ENCODE peak calls at places on chromosomes 6 and 20, in five cellular contexts. One of them, this sample, is unnamed. For H3K4me1, the result is how much of the 10 kb centered on the place peaks cover.

GRCh38 chr6:85240787-85241186 is 209.1 kb upstream of the NT5E start:
- DNase-seq in pancreas: no peak
- DNase-seq in kidney: no peak
- DNase-seq in neural progenitor cell: peak
- DNase-seq in tibial nerve: no peak
- DNase-seq in this sample: no peak

GRCh38 chr6:131065112-131065823 is 2.2 kb upstream of the EPB41L2 start:
- DNase-seq in pancreas: no peak
- DNase-seq in kidney: no peak
- DNase-seq in neural progenitor cell: no peak
- DNase-seq in tibial nerve: no peak
- DNase-seq in this sample: no peak

GRCh38 chr6:104404377-104404776 is 455.3 kb downstream of the HACE1 start:
- DNase-seq in pancreas: no peak
- DNase-seq in neural progenitor cell: no peak
- DNase-seq in tibial nerve: no peak
- DNase-seq in kidney: no peak
- DNase-seq in this sample: no peak

GRCh38 chr6:38215651-38216319 is 396.3 kb downstream of the ZFAND3 start:
- DNase-seq in pancreas: no peak
- DNase-seq in neural progenitor cell: no peak
- DNase-seq in tibial nerve: no peak
- DNase-seq in kidney: no peak
- DNase-seq in this sample: no peak

GRCh38 chr20:44309763-44310663 is 989 bp downstream of the FITM2 start:
- DNase-seq in kidney: no peak
- DNase-seq in neural progenitor cell: peak
- DNase-seq in tibial nerve: no peak
- DNase-seq in pancreas: no peak
- DNase-seq in this sample: peak

GRCh38 chr20:53527196-53527595 is 66.4 kb downstream of the ZNF217 start:
- DNase-seq in pancreas: no peak
- DNase-seq in tibial nerve: no peak
- DNase-seq in neural progenitor cell: no peak
- DNase-seq in kidney: no peak
- DNase-seq in this sample: peak

GRCh38 chr20:35991142-35991771 is 22.9 kb downstream of the CNBD2 start:
- DNase-seq in tibial nerve: no peak
- DNase-seq in kidney: no peak
- DNase-seq in pancreas: no peak
- DNase-seq in neural progenitor cell: peak
- DNase-seq in this sample: no peak

GRCh38 chr6:54579011-54579410 is 267.6 kb upstream of the FAM83B start:
- DNase-seq in neural progenitor cell: peak
- DNase-seq in kidney: no peak
- DNase-seq in pancreas: no peak
- DNase-seq in tibial nerve: no peak
- DNase-seq in this sample: no peak

GRCh38 chr20:5480824-5481600 is 164.3 kb upstream of the PROKR2 start:
- DNase-seq in kidney: no peak
- DNase-seq in pancreas: no peak
- DNase-seq in neural progenitor cell: no peak
- DNase-seq in tibial nerve: no peak
- DNase-seq in this sample: no peak

GRCh38 chr20:59063358-59064213 is 21.0 kb upstream of the PRELID3B start:
- DNase-seq in kidney: no peak
- DNase-seq in neural progenitor cell: peak
- DNase-seq in tibial nerve: no peak
- DNase-seq in pancreas: no peak
- DNase-seq in this sample: peak

GRCh38 chr6:112501705-112502104 is 154.6 kb downstream of the RFPL4B start:
- DNase-seq in pancreas: no peak
- DNase-seq in neural progenitor cell: peak
- DNase-seq in tibial nerve: no peak
- DNase-seq in kidney: no peak
- DNase-seq in this sample: no peak

GRCh38 chr6:125858427-125859320 is 67.9 kb downstream of the NCOA7 start:
- DNase-seq in tibial nerve: no peak
- DNase-seq in kidney: no peak
- DNase-seq in pancreas: no peak
- DNase-seq in neural progenitor cell: peak
- DNase-seq in this sample: no peak

GRCh38 chr20:13784271-13784892 is 337 bp downstream of the ESF1 start:
- DNase-seq in kidney: no peak
- DNase-seq in neural progenitor cell: no peak
- DNase-seq in tibial nerve: no peak
- DNase-seq in pancreas: no peak
- DNase-seq in this sample: no peak

GRCh38 chr6:111013144-111013905 is 31.5 kb downstream of the RPF2 start:
- DNase-seq in kidney: no peak
- DNase-seq in tibial nerve: no peak
- DNase-seq in pancreas: no peak
- DNase-seq in neural progenitor cell: no peak
- DNase-seq in this sample: no peak

GRCh38 chr6:165049362-165049761 is 260.0 kb downstream of the C6orf118 start:
- DNase-seq in pancreas: no peak
- DNase-seq in tibial nerve: no peak
- DNase-seq in neural progenitor cell: peak
- DNase-seq in kidney: no peak
- DNase-seq in this sample: no peak

GRCh38 chr6:7378629-7379218 is 10.8 kb downstream of the CAGE1 start:
- DNase-seq in kidney: no peak
- DNase-seq in pancreas: no peak
- DNase-seq in tibial nerve: no peak
- DNase-seq in neural progenitor cell: no peak
- DNase-seq in this sample: no peak

GRCh38 chr20:33630507-33630906 is 31.6 kb upstream of the C20orf144 start:
- DNase-seq in kidney: no peak
- DNase-seq in pancreas: no peak
- DNase-seq in neural progenitor cell: no peak
- DNase-seq in tibial nerve: no peak
- DNase-seq in this sample: no peak

GRCh38 chr6:159086033-159086618 is 41.3 kb upstream of the TAGAP start:
- DNase-seq in neural progenitor cell: no peak
- DNase-seq in pancreas: no peak
- DNase-seq in kidney: no peak
- DNase-seq in tibial nerve: no peak
- DNase-seq in this sample: no peak
- H3K4me1 ChIP-seq in neural progenitor cell: under half
- H3K4me1 ChIP-seq in pancreas: under half
- H3K4me1 ChIP-seq in kidney: under half
- H3K4me1 ChIP-seq in tibial nerve: under half
- H3K4me1 ChIP-seq in this sample: under half

DNA sequence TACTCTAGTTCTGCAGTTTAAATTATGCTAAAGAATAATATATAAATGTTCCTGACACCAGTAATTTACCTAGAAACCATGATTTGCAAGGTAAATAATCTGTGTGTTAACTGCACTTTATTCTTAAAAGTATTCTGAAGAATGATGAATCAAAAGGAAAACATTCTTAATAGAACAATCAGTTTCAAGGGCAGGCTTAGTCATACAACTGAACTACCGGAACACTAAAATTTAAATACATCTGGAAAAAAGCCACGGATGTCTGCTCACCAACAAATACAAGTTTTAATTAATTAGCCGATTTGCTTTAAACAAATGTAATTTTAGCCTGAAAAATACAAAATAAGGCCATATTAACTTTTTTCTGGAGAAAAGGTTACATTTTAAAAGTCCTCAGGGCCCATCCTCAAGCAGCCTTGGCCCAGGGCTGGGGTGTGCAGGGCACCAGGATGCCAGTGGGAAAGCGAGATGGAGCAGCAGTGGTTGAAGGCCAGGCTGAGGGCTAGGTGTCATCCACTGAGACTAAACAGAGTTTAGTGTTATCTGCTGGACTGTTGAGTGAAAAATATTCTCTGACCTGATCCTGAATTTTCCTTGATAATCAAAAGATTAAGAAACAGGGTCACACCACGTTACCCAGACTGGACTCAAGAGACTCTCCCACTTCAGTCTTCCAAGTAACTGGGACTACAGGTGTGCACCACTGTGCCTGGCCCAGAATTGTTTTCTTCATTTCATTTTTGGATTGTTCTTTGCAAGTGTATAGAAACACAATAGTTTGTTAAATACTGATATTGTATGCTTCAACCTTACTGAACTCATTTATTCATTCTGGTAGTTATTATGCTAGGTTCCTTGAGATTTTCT is 88.2 kb upstream of the DST start:
- DNase-seq in kidney: no peak
- DNase-seq in pancreas: no peak
- DNase-seq in neural progenitor cell: no peak
- DNase-seq in tibial nerve: no peak
- DNase-seq in this sample: no peak
- H3K27ac ChIP-seq in kidney: no peak
- H3K27ac ChIP-seq in pancreas: no peak
- H3K27ac ChIP-seq in neural progenitor cell: no peak
- H3K27ac ChIP-seq in tibial nerve: peak
- H3K27ac ChIP-seq in this sample: peak

DNA sequence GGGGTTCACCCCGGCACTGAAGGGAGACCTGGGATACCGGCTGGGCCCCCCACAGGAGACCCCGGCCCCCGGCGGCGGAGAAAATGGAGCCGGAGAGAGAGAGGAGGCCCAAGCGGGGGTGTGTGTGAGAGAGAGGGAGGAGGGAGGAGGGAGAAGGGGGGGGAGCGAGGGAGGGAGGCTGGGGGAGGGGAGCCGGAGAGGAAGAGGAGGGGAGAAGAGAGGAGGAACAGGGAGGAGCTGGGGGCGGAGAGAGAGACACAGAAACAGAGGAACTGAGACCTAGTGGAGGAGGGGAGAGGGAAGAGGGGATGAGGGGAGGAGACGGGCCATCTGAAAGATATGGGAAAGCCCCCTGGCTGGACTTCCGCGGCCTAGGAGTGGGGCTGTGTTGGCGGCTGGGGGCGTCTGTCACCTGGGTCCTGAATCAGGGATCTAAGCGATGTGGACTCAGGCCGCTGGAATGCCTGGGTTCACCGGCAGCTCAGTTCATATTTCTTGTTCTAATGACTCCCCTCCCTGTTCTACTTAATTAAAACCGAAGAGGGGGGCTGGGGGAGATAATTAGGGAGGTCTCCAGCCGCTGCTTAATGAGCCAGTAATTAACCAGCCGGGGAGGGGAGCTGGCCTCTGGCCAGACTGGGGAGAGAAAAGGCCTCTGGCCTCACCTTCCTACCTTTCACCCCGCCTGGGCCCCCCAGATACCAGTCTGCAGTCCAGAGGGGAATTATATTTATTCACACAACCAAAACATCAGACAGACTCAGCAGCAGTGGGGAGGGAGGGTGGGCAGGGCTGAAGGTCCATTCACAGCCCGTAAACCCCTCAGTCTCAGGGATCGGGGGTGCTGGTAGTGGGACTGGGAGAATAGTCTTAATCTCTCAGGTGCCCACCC is at the start of gene PBX2:
- DNase-seq in neural progenitor cell: peak
- DNase-seq in kidney: peak
- DNase-seq in tibial nerve: peak
- DNase-seq in pancreas: peak
- DNase-seq in this sample: no peak
- H3K4me1 ChIP-seq in neural progenitor cell: under half
- H3K4me1 ChIP-seq in kidney: under half
- H3K4me1 ChIP-seq in tibial nerve: half or more
- H3K4me1 ChIP-seq in pancreas: under half
- H3K4me1 ChIP-seq in this sample: under half

DNA sequence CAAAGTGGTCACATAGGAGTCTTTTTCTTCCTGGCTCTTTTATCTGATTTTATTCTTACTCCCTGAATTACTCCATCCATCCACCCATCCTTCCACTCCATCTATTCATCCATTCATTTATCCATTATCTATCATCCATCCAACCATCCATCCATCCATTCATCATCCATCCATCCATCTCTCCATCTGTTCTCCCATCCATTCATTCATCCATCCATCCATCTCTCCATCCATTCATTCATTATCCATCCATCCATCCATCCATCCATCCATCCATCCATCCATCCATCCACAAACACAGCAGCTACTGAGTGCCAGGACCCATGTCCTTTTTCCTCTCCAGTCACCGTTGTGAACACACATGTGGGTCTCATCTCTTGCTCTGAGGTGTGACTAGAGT is 78.5 kb upstream of the NNAT start:
- DNase-seq in kidney: no peak
- DNase-seq in pancreas: no peak
- DNase-seq in neural progenitor cell: no peak
- DNase-seq in tibial nerve: no peak
- DNase-seq in this sample: no peak
- H3K27ac ChIP-seq in kidney: no peak
- H3K27ac ChIP-seq in pancreas: no peak
- H3K27ac ChIP-seq in neural progenitor cell: no peak
- H3K27ac ChIP-seq in tibial nerve: no peak
- H3K27ac ChIP-seq in this sample: no peak

GRCh38 chr6:52284460-52285173 is at the start of gene MCM3:
- DNase-seq in kidney: peak
- DNase-seq in tibial nerve: peak
- DNase-seq in pancreas: peak
- DNase-seq in neural progenitor cell: peak
- DNase-seq in this sample: peak

GRCh38 chr6:52285174-52286068 is 879 bp upstream of the MCM3 start:
- DNase-seq in tibial nerve: no peak
- DNase-seq in neural progenitor cell: peak
- DNase-seq in kidney: no peak
- DNase-seq in pancreas: no peak
- DNase-seq in this sample: no peak

GRCh38 chr6:52286798-52287432 is 2.4 kb upstream of the MCM3 start:
- DNase-seq in pancreas: peak
- DNase-seq in neural progenitor cell: peak
- DNase-seq in kidney: no peak
- DNase-seq in tibial nerve: peak
- DNase-seq in this sample: peak

GRCh38 chr6:52283111-52283510 is 1.4 kb downstream of the MCM3 start:
- DNase-seq in kidney: no peak
- DNase-seq in pancreas: no peak
- DNase-seq in tibial nerve: no peak
- DNase-seq in neural progenitor cell: no peak
- DNase-seq in this sample: no peak

DNA sequence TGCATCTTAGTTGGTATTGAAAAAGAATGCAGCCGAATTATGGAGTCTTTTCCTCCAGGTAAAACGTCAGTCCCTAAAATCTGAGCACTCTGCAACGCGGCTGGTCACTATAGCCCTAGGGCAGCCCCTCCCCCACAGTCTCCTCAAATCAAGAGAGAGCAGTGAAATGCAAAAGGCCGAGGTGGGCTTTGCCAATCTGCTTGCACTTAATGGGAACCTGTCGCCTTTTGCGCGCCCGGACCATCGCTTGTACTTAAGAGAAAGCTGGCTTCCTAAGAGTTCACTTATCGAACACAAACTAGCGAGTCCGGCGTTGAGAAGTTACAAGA is 447 bp downstream of the MCM3 start:
- DNase-seq in tibial nerve: no peak
- DNase-seq in neural progenitor cell: peak
- DNase-seq in pancreas: no peak
- DNase-seq in kidney: peak
- DNase-seq in this sample: no peak
- H3K4me1 ChIP-seq in tibial nerve: under half
- H3K4me1 ChIP-seq in neural progenitor cell: under half
- H3K4me1 ChIP-seq in pancreas: under half
- H3K4me1 ChIP-seq in kidney: under half
- H3K4me1 ChIP-seq in this sample: under half